ENCODE peak calls at places on chromosome 9, in five cellular contexts. M, P, A, C and I are unnamed samples.

GRCh38 chr9:128790536-128790935 is 3.5 kb downstream of the TBC1D13 start:
- DNase-seq in M (no peak), P (no peak), A (no peak), C (no peak), I (no peak)

GRCh38 chr9:72173080-72173479 is 23.8 kb downstream of the GDA start:
- DNase-seq in M (no peak), P (no peak), A (no peak), C (no peak), I (no peak)

GRCh38 chr9:591292-591691 is 250.2 kb upstream of the DMRT1 start:
- DNase-seq in M (no peak), P (no peak), A (peak; percentile 77), C (no peak), I (peak; percentile 87)

GRCh38 chr9:121074370-121075250 is at the start of gene CNTRL:
- DNase-seq in M (peak; percentile 83), P (peak; percentile 53), A (peak; percentile 87), C (peak; percentile 74), I (peak; percentile 87)

GRCh38 chr9:82939451-82939850 is 123.5 kb downstream of the RASEF start:
- DNase-seq in M (no peak), P (no peak), A (no peak), C (no peak), I (peak; percentile 67)

GRCh38 chr9:72960446-72960845 is 7.6 kb upstream of the ALDH1A1 start:
- DNase-seq in M (no peak), P (no peak), A (no peak), C (no peak), I (no peak)

GRCh38 chr9:37602817-37603216 is 10.4 kb upstream of the TOMM5 start:
- DNase-seq in M (no peak), P (no peak), A (peak; percentile 85), C (no peak), I (peak; percentile 86)

GRCh38 chr9:136996361-136997281 is at the start of gene CLIC3:
- DNase-seq in M (no peak), P (no peak), A (no peak), C (no peak), I (peak; percentile 73)

GRCh38 chr9:88535226-88535931 is 401 bp downstream of the NXNL2 start:
- DNase-seq in M (no peak), P (no peak), A (peak; percentile 30), C (peak; percentile 14), I (peak; percentile 30)

GRCh38 chr9:133889498-133890301 is 102.4 kb downstream of the VAV2 start:
- DNase-seq in M (no peak), P (no peak), A (no peak), C (no peak), I (no peak)

GRCh38 chr9:18910858-18911257 is 122.2 kb downstream of the SAXO1 start:
- DNase-seq in M (peak; percentile 29), P (no peak), A (no peak), C (no peak), I (no peak)

GRCh38 chr9:93496285-93496684 is 42.9 kb upstream of the FAM120AOS start:
- DNase-seq in M (no peak), P (no peak), A (no peak), C (no peak), I (no peak)

GRCh38 chr9:108864446-108864845 is 2.4 kb downstream of the ACTL7A start:
- DNase-seq in M (no peak), P (no peak), A (no peak), C (no peak), I (no peak)
- TF ChIP-seq CTCF in M (peak; percentile 41), P (peak; percentile 10), A (no peak), C (no peak), I (no peak)

GRCh38 chr9:94826044-94826443 is 99.5 kb downstream of the AOPEP start:
- DNase-seq in M (no peak), P (no peak), A (no peak), C (no peak), I (no peak)

GRCh38 chr9:94825620-94825958 is 99.1 kb downstream of the AOPEP start:
- DNase-seq in M (no peak), P (no peak), A (no peak), C (no peak), I (no peak)

GRCh38 chr9:94824401-94824800 is 97.9 kb downstream of the AOPEP start:
- DNase-seq in M (no peak), P (no peak), A (no peak), C (no peak), I (no peak)

GRCh38 chr9:94823710-94824109 is 97.2 kb downstream of the AOPEP start:
- DNase-seq in M (no peak), P (no peak), A (no peak), C (no peak), I (no peak)

GRCh38 chr9:94824913-94825619 is 98.6 kb downstream of the AOPEP start:
- DNase-seq in M (no peak), P (no peak), A (no peak), C (no peak), I (no peak)
- TF ChIP-seq CTCF in M (no peak), P (no peak), A (no peak), C (no peak), I (no peak)

GRCh38 chr9:97853844-97854695 is 1.0 kb downstream of the FOXE1 start:
- DNase-seq in M (no peak), P (no peak), A (no peak), C (no peak), I (no peak)
- TF ChIP-seq CTCF in M (peak; percentile 11), P (no peak), A (no peak), C (peak; percentile 56), I (no peak)

GRCh38 chr9:99819484-99820329 is 2.0 kb upstream of the NR4A3 start:
- DNase-seq in M (peak; percentile 95), P (peak; percentile 87), A (peak; percentile 85), C (peak; percentile 90), I (peak; percentile 91)
- TF ChIP-seq CTCF in M (peak; percentile 20), P (no peak), A (no peak), C (no peak), I (no peak)

DNA sequence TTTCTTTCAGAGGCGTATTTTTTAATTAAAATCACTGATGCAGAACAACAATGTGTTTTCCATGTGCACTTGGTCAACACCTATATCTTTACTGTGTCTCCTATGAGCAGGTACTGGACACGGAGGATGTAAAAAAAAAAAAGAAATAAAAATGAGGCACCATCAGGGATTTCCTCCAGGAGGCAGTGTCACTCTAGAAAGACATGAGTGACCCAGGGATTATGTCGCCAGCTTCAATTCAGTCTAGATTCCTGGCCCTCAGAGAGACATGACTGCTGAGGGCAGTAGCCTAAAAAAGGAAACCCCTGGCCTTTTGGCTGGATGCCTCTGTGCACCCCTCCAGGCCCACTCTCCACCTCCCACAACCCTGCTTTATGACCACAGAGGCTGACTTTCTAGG is 18.3 kb upstream of the IL33 start:
- DNase-seq in M (peak; percentile 4), P (no peak), A (no peak), C (no peak), I (no peak)
- TF ChIP-seq CTCF in M (peak; percentile 45), P (peak; percentile 42), A (no peak), C (peak; percentile 35), I (peak; percentile 8)

GRCh38 chr9:33942471-33943083 is 106.1 kb downstream of the UBAP2 start:
- DNase-seq in M (peak; percentile 67), P (peak; percentile 72), A (no peak), C (no peak), I (no peak)
- TF ChIP-seq CTCF in M (peak; percentile 61), P (peak; percentile 76), A (no peak), C (no peak), I (no peak)

GRCh38 chr9:84667571-84668203 is 1.8 kb upstream of the NTRK2 start:
- DNase-seq in M (peak; percentile 57), P (no peak), A (no peak), C (no peak), I (no peak)
- TF ChIP-seq CTCF in M (peak; percentile 79), P (peak; percentile 30), A (no peak), C (peak; percentile 67), I (no peak)

GRCh38 chr9:110068212-110068611 is 139.7 kb downstream of the C9orf152 start:
- DNase-seq in M (no peak), P (no peak), A (no peak), C (no peak), I (no peak)
- TF ChIP-seq CTCF in M (no peak), P (no peak), A (no peak), C (no peak), I (no peak)